ENCODE peak calls at places on chromosomes 16 and 17, in eight cellular contexts. O is stomach, B is HCT116, H is AG04449, Z is fibroblast of the aortic adventitia, S is GM12865, G is osteoblast, X is natural killer cell. D is an unnamed sample.

GRCh38 chr16:73921295-73921694 is 375.3 kb upstream of the PSMD7 start:
- DNase-seq in O (no peak), B (no peak), H (no peak), Z (no peak), S (no peak), G (no peak), X (no peak), D (no peak)

GRCh38 chr17:2083613-2084128 is 28.8 kb downstream of the HIC1 start:
- DNase-seq in O (no peak), B (no peak), H (no peak), Z (no peak), S (peak; percentile 84), G (no peak), X (no peak), D (no peak)

GRCh38 chr17:73302189-73302588 is 9.6 kb downstream of the CDC42EP4 start:
- DNase-seq in O (no peak), B (no peak), H (no peak), Z (peak; percentile 78), S (no peak), G (no peak), X (no peak), D (no peak)

GRCh38 chr17:4940625-4941021 is 555 bp downstream of the RNF167 start:
- DNase-seq in O (no peak), B (no peak), H (no peak), Z (no peak), S (peak; percentile 67), G (peak; percentile 91), X (peak; percentile 36), D (no peak)

GRCh38 chr17:19771971-19772630 is 24.0 kb upstream of the ALDH3A1 start:
- DNase-seq in O (no peak), B (no peak), H (no peak), Z (no peak), S (peak; percentile 50), G (no peak), X (no peak), D (no peak)

GRCh38 chr17:62790554-62790953 is 17.6 kb downstream of the MARCHF10 start:
- DNase-seq in O (no peak), B (no peak), H (no peak), Z (peak; percentile 42), S (no peak), G (peak; percentile 81), X (no peak), D (no peak)

GRCh38 chr17:16286947-16287562 is 66.2 kb downstream of the CENPV start:
- DNase-seq in O (no peak), B (no peak), H (no peak), Z (peak; percentile 64), S (peak; percentile 86), G (peak; percentile 70), X (no peak), D (no peak)

GRCh38 chr17:58531661-58532554 is 17.5 kb upstream of the MTMR4 start:
- DNase-seq in O (peak; percentile 68), B (no peak), H (no peak), Z (no peak), S (peak; percentile 35), G (peak; percentile 94), X (peak; percentile 65), D (peak; percentile 51)

GRCh38 chr16:49775581-49775980 is 80.3 kb downstream of the ZNF423 start:
- DNase-seq in O (no peak), B (no peak), H (no peak), Z (no peak), S (no peak), G (peak; percentile 90), X (no peak), D (no peak)

GRCh38 chr17:66542183-66542966 is 240.0 kb downstream of the PRKCA start:
- DNase-seq in O (no peak), B (no peak), H (no peak), Z (peak; percentile 74), S (peak; percentile 90), G (peak; percentile 69), X (no peak), D (no peak)

GRCh38 chr17:47821424-47822379 is at the start of gene OSBPL7:
- DNase-seq in O (peak; percentile 81), B (peak; percentile 63), H (peak; percentile 36), Z (peak; percentile 73), S (peak; percentile 85), G (peak; percentile 98), X (peak; percentile 74), D (peak; percentile 95)

GRCh38 chr16:23160574-23160973 is 11.3 kb upstream of the USP31 start:
- DNase-seq in O (no peak), B (no peak), H (no peak), Z (no peak), S (no peak), G (no peak), X (no peak), D (no peak)

GRCh38 chr17:55212880-55213279 is 51.9 kb upstream of the HLF start:
- DNase-seq in O (no peak), B (no peak), H (no peak), Z (no peak), S (no peak), G (no peak), X (no peak), D (no peak)

GRCh38 chr17:28540231-28540630 is 12.2 kb downstream of the UNC119 start:
- DNase-seq in O (no peak), B (no peak), H (no peak), Z (no peak), S (no peak), G (no peak), X (no peak), D (no peak)

GRCh38 chr17:48613862-48614694 is 1.0 kb downstream of the HOXB8 start:
- DNase-seq in O (no peak), B (no peak), H (no peak), Z (no peak), S (no peak), G (no peak), X (no peak), D (no peak)

GRCh38 chr17:35286120-35286781 is 43.4 kb downstream of the SLFN5 start:
- DNase-seq in O (no peak), B (no peak), H (no peak), Z (no peak), S (peak; percentile 64), G (no peak), X (no peak), D (no peak)

GRCh38 chr17:40442392-40443195 is 656 bp upstream of the IGFBP4 start:
- DNase-seq in O (no peak), B (no peak), H (no peak), Z (peak; percentile 54), S (no peak), G (peak; percentile 88), X (no peak), D (no peak)

GRCh38 chr17:80855968-80856862 is 135.4 kb upstream of the CHMP6 start:
- DNase-seq in O (peak; percentile 50), B (peak; percentile 94), H (peak; percentile 96), Z (peak; percentile 98), S (peak; percentile 95), G (peak; percentile 96), X (peak; percentile 71), D (no peak)

GRCh38 chr16:10871157-10871991 is 5.6 kb upstream of the CIITA start:
- DNase-seq in O (peak; percentile 98), B (peak; percentile 41), H (peak; percentile 62), Z (peak; percentile 54), S (peak; percentile 92), G (peak; percentile 91), X (peak; percentile 35), D (no peak)

GRCh38 chr16:50842589-50842988 is 100.7 kb downstream of the CYLD start:
- DNase-seq in O (no peak), B (no peak), H (no peak), Z (no peak), S (no peak), G (no peak), X (no peak), D (no peak)

GRCh38 chr16:69260019-69260418 is 51.1 kb upstream of the VPS4A start:
- DNase-seq in O (no peak), B (no peak), H (no peak), Z (no peak), S (no peak), G (no peak), X (no peak), D (no peak)

DNA sequence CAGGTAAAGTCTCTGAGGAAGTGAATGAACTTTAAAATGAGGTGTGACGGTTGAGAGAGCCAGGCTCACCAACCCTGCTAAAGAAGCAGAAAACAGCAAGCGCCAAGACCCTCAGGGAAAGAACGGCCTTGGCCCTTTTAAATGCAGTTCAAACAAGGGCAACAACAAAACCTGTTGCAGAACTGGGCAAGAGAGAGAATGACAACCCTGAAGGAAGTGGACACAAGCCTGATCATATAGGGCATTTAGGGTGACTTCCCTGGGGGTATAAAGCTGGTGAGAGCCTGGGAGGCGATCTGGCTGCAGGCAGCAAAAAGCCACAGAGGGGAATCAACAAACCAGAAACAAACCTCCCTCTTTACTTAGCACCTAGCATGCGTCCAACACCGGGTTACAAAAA is 1.0 kb downstream of the CPPED1 start:
- DNase-seq in O (no peak), B (no peak), H (no peak), Z (no peak), S (no peak), G (peak; percentile 19), X (no peak), D (no peak)
- TF ChIP-seq CTCF in O (no peak), B (no peak), H (no peak), Z (no peak), S (no peak), G (no peak), X (no peak), D (no peak)

GRCh38 chr16:1721372-1721771 is 15.4 kb downstream of the MAPK8IP3 start:
- DNase-seq in O (no peak), B (no peak), H (no peak), Z (no peak), S (no peak), G (no peak), X (no peak), D (no peak)
- TF ChIP-seq CTCF in O (no peak), B (no peak), H (no peak), Z (no peak), S (no peak), G (no peak), X (no peak), D (no peak)

DNA sequence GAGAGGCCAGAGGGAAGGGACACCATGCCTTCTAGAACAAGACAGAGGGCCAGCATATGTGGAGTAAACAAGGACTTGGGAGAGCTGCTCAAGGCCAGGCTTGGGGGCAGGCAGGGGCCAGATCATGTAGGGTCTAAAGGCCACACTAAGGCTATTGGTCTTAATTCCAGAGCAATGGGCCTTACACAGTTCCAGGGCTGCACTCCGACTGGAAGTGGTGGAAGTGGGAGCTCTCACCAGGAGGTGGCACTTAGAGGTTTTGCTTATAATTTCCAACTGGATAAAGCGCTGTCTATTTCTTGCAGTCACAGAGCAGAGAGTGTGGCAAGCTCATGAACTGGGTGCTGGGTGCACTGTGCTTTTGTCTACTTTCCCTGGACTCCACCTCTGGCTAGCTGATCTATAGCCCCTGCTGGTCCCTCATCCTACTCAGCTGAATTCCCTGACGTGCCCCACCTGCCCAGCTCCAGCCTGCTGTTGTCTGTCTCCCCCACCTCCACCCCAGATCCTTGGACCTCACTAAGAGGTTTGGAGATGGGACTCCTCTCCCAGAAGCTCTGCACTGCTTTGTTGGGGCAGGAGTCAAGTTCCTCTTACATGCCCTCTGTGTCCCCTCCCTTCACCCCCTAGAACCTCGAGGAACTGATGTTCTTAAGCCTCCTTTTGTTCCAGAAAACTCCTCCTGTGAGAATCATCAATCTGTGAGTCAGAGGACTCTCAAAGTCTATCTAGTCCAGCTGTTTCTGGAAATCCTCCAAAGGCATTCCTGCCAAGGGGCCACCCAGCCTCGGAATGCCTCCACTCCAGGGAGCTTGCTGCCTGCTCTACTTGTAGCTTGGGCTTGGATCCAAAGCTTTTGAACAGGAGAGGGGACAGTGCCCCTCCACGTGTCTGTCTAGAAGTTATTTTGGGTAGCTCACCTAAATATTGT is 48.1 kb upstream of the KSR1 start:
- DNase-seq in O (peak; percentile 16), B (peak; percentile 7), H (no peak), Z (peak; percentile 85), S (no peak), G (no peak), X (no peak), D (no peak)
- TF ChIP-seq CTCF in O (no peak), B (no peak), H (no peak), Z (no peak), S (no peak), G (no peak), X (no peak), D (peak; percentile 10)

GRCh38 chr17:61317779-61318178 is 81.9 kb upstream of the TBX2 start:
- DNase-seq in O (no peak), B (no peak), H (no peak), Z (no peak), S (no peak), G (no peak), X (no peak), D (no peak)
- TF ChIP-seq CTCF in O (no peak), B (no peak), H (no peak), Z (no peak), S (no peak), G (no peak), X (no peak), D (no peak)

D was measured in D721Med.